ENCODE peak calls at places on chromosomes 4 and X, in seven cellular contexts. One of them, this sample, is unnamed.

GRCh38 chrX:150934453-150934852 is 36.0 kb upstream of the CD99L2 start:
- DNase-seq in upper lobe of left lung: no peak
- DNase-seq in uterus: peak; percentile 29
- DNase-seq in IMR-90: peak; percentile 66
- DNase-seq in transverse colon: peak; percentile 16
- DNase-seq in ovary: no peak
- DNase-seq in tibial nerve: no peak
- DNase-seq in this sample: no peak

GRCh38 chr4:182289809-182290208 is 46.6 kb downstream of the TENM3 start:
- DNase-seq in uterus: no peak
- DNase-seq in transverse colon: no peak
- DNase-seq in ovary: no peak
- DNase-seq in upper lobe of left lung: no peak
- DNase-seq in tibial nerve: no peak
- DNase-seq in IMR-90: no peak
- DNase-seq in this sample: no peak

GRCh38 chr4:27149541-27150212 is 289.0 kb downstream of the STIM2 start:
- DNase-seq in transverse colon: no peak
- DNase-seq in tibial nerve: no peak
- DNase-seq in upper lobe of left lung: no peak
- DNase-seq in ovary: no peak
- DNase-seq in IMR-90: peak; percentile 37
- DNase-seq in uterus: no peak
- DNase-seq in this sample: no peak

GRCh38 chrX:118675966-118676349 is 51.4 kb upstream of the IL13RA1 start:
- DNase-seq in IMR-90: no peak
- DNase-seq in transverse colon: no peak
- DNase-seq in tibial nerve: no peak
- DNase-seq in ovary: no peak
- DNase-seq in uterus: no peak
- DNase-seq in upper lobe of left lung: no peak
- DNase-seq in this sample: no peak

GRCh38 chr4:54784188-54784671 is 126.5 kb downstream of the KIT start:
- DNase-seq in uterus: peak; percentile 87
- DNase-seq in ovary: peak; percentile 82
- DNase-seq in IMR-90: peak; percentile 91
- DNase-seq in transverse colon: peak; percentile 70
- DNase-seq in upper lobe of left lung: peak; percentile 60
- DNase-seq in tibial nerve: peak; percentile 74
- DNase-seq in this sample: peak; percentile 89

GRCh38 chr4:6473264-6474052 is 1.0 kb upstream of the PPP2R2C start:
- DNase-seq in ovary: no peak
- DNase-seq in tibial nerve: no peak
- DNase-seq in IMR-90: no peak
- DNase-seq in transverse colon: no peak
- DNase-seq in uterus: no peak
- DNase-seq in upper lobe of left lung: no peak
- DNase-seq in this sample: peak; percentile 8

GRCh38 chr4:8050555-8051206 is 107.9 kb downstream of the ABLIM2 start:
- DNase-seq in uterus: peak; percentile 73
- DNase-seq in transverse colon: peak; percentile 58
- DNase-seq in tibial nerve: peak; percentile 59
- DNase-seq in IMR-90: peak; percentile 11
- DNase-seq in upper lobe of left lung: peak; percentile 69
- DNase-seq in ovary: peak; percentile 88
- DNase-seq in this sample: no peak

GRCh38 chrX:24925430-24925829 is 90.3 kb downstream of the ARX start:
- DNase-seq in ovary: no peak
- DNase-seq in uterus: no peak
- DNase-seq in transverse colon: no peak
- DNase-seq in tibial nerve: no peak
- DNase-seq in upper lobe of left lung: no peak
- DNase-seq in IMR-90: peak; percentile 34
- DNase-seq in this sample: no peak

GRCh38 chr4:85823295-85823694 is 348.3 kb downstream of the ARHGAP24 start:
- DNase-seq in upper lobe of left lung: no peak
- DNase-seq in ovary: no peak
- DNase-seq in transverse colon: no peak
- DNase-seq in IMR-90: peak; percentile 62
- DNase-seq in tibial nerve: no peak
- DNase-seq in uterus: no peak
- DNase-seq in this sample: no peak

GRCh38 chr4:152778656-152779512 is 646 bp downstream of the TIGD4 start:
- DNase-seq in uterus: no peak
- DNase-seq in IMR-90: peak; percentile 3
- DNase-seq in transverse colon: peak; percentile 32
- DNase-seq in ovary: peak; percentile 24
- DNase-seq in tibial nerve: no peak
- DNase-seq in upper lobe of left lung: peak; percentile 25
- DNase-seq in this sample: no peak

GRCh38 chrX:153590961-153591956 is 7.7 kb downstream of the CCNQ start:
- DNase-seq in upper lobe of left lung: no peak
- DNase-seq in IMR-90: no peak
- DNase-seq in tibial nerve: no peak
- DNase-seq in uterus: no peak
- DNase-seq in ovary: no peak
- DNase-seq in transverse colon: peak; percentile 35
- DNase-seq in this sample: no peak

DNA sequence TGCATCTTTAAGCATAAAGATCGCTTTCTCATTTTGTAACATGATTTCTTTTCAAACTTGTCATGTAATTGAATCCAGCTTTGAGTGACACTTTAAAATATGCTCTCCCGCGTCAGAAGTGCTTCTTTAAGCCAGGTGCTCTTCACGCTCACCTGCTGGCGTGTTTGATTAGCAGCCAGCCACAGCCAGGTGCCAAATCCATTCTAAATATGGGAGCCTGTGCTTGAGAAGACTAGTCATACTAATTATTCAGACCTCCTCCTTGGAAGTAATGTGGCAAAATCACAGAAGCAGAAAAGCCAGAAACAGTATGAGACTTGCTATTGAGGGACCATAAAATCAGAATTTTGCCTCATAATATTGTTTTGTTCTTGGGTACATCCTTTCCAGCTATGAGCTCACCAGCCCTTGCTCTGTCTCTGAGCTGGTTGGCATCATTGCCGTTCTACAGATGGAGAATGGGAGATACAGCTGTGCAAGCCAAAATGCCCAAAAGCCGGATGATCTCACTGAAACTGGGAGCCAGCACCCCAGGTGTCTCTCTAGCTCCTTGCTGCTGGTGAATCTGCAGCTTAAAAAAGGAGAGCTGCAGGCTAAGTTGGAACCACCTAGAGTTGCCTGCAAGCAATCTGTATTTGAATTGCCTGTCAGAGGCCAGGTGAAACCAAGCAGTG is 205.4 kb downstream of the SHROOM3 start:
- DNase-seq in upper lobe of left lung: peak; percentile 84
- DNase-seq in tibial nerve: no peak
- DNase-seq in IMR-90: no peak
- DNase-seq in ovary: no peak
- DNase-seq in uterus: no peak
- DNase-seq in transverse colon: no peak
- DNase-seq in this sample: peak; percentile 18
- H3K4me3 ChIP-seq in upper lobe of left lung: no peak overlapping the region
- H3K4me3 ChIP-seq in tibial nerve: no peak overlapping the region
- H3K4me3 ChIP-seq in IMR-90: no peak overlapping the region
- H3K4me3 ChIP-seq in ovary: no peak overlapping the region
- H3K4me3 ChIP-seq in uterus: no peak overlapping the region
- H3K4me3 ChIP-seq in transverse colon: no peak overlapping the region
- H3K4me3 ChIP-seq in this sample: no peak overlapping the region

DNA sequence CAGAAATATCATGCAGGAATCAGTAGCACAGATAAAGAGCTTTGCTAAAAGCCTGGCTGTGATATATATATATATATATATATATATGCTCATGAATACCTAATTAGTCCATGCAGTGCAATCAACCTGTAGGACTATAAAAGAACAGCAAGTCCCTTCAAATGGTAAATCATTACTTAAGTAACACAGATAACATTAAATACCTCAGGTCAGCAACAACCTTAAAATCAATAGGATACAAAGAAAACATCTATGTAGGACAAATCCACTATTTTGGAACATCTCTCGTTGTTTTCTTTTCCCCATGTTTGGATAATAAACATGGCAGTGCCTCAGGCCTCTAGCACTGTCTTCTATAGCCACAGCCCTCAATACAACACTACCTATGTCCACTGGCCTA is 106.6 kb downstream of the FNIP2 start:
- DNase-seq in uterus: no peak
- DNase-seq in transverse colon: no peak
- DNase-seq in ovary: no peak
- DNase-seq in tibial nerve: no peak
- DNase-seq in IMR-90: no peak
- DNase-seq in upper lobe of left lung: no peak
- DNase-seq in this sample: no peak
- TF ChIP-seq POLR2A in uterus: no peak
- TF ChIP-seq POLR2A in transverse colon: no peak
- TF ChIP-seq POLR2A in ovary: no peak
- TF ChIP-seq POLR2A in tibial nerve: no peak
- TF ChIP-seq POLR2A in IMR-90: no peak
- TF ChIP-seq POLR2A in upper lobe of left lung: no peak
- TF ChIP-seq POLR2A in this sample: no peak

GRCh38 chr4:41359069-41359769 is 102.5 kb downstream of the UCHL1 start:
- DNase-seq in transverse colon: no peak
- DNase-seq in IMR-90: no peak
- DNase-seq in upper lobe of left lung: peak; percentile 59
- DNase-seq in tibial nerve: no peak
- DNase-seq in uterus: no peak
- DNase-seq in ovary: peak; percentile 17
- DNase-seq in this sample: no peak

GRCh38 chr4:41359836-41360213 is 103.1 kb downstream of the UCHL1 start:
- DNase-seq in transverse colon: no peak
- DNase-seq in uterus: no peak
- DNase-seq in upper lobe of left lung: no peak
- DNase-seq in IMR-90: no peak
- DNase-seq in tibial nerve: no peak
- DNase-seq in ovary: no peak
- DNase-seq in this sample: no peak

GRCh38 chr4:41361831-41362646 is 105.3 kb downstream of the UCHL1 start:
- DNase-seq in ovary: no peak
- DNase-seq in transverse colon: no peak
- DNase-seq in IMR-90: no peak
- DNase-seq in tibial nerve: no peak
- DNase-seq in upper lobe of left lung: no peak
- DNase-seq in uterus: no peak
- DNase-seq in this sample: no peak

GRCh38 chr4:41360911-41361830 is 104.4 kb downstream of the UCHL1 start:
- DNase-seq in uterus: no peak
- DNase-seq in tibial nerve: no peak
- DNase-seq in transverse colon: peak; percentile 43
- DNase-seq in IMR-90: no peak
- DNase-seq in ovary: peak; percentile 55
- DNase-seq in upper lobe of left lung: peak; percentile 50
- DNase-seq in this sample: peak; percentile 88

DNA sequence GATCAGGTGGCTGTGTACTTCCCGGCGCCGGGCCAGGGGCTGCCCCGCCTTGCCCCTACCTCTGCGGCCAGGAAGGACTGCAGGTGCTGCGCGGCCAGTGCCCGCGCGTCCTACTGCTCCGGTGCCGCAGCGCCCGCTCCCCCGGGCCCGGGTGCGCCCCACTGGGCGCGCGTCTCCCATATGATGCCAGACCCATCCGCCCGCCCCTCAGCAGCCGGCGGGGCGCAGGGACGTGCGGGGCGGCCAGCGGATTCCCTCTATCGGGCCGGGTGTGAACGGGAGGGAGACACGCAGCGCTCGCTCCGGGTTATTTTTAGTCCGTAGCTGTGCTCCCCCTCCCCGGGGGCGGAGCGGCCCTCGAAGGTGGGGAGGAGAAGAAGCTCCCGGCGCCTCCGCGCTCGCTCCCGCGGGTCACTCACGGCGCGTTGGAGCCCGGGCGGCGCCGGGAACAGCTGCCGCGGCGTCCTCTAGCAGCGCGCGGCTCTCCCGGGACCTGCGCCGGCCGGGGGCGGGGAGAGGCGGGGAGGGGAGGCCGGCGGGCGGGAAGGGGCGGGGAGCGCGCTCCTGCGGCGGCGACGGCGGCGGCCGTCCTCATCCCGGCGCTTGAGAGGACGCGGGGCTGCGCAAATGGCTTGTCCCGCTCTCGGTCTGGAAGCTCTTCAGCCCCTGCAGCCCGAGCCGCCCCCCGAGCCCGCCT is 103.6 kb downstream of the UCHL1 start:
- DNase-seq in transverse colon: peak; percentile 64
- DNase-seq in uterus: no peak
- DNase-seq in tibial nerve: peak; percentile 29
- DNase-seq in ovary: peak; percentile 68
- DNase-seq in IMR-90: peak; percentile 20
- DNase-seq in upper lobe of left lung: peak; percentile 70
- DNase-seq in this sample: no peak
- H3K4me3 ChIP-seq in transverse colon: peak overlapping the region; percentile 78
- H3K4me3 ChIP-seq in uterus: peak overlapping the region; percentile 54
- H3K4me3 ChIP-seq in tibial nerve: peak overlapping the region; percentile 63
- H3K4me3 ChIP-seq in ovary: peak overlapping the region; percentile 61
- H3K4me3 ChIP-seq in IMR-90: peak overlapping the region; percentile 63
- H3K4me3 ChIP-seq in upper lobe of left lung: peak overlapping the region; percentile 66
- H3K4me3 ChIP-seq in this sample: peak overlapping the region; percentile 81

GRCh38 chr4:52157641-52158316 is 106.7 kb downstream of the SPATA18 start:
- DNase-seq in uterus: no peak
- DNase-seq in tibial nerve: peak; percentile 15
- DNase-seq in upper lobe of left lung: no peak
- DNase-seq in IMR-90: no peak
- DNase-seq in ovary: no peak
- DNase-seq in transverse colon: no peak
- DNase-seq in this sample: no peak
- TF ChIP-seq POLR2A in uterus: no peak
- TF ChIP-seq POLR2A in tibial nerve: no peak
- TF ChIP-seq POLR2A in upper lobe of left lung: no peak
- TF ChIP-seq POLR2A in IMR-90: no peak
- TF ChIP-seq POLR2A in ovary: no peak
- TF ChIP-seq POLR2A in transverse colon: no peak
- TF ChIP-seq POLR2A in this sample: no peak

DNA sequence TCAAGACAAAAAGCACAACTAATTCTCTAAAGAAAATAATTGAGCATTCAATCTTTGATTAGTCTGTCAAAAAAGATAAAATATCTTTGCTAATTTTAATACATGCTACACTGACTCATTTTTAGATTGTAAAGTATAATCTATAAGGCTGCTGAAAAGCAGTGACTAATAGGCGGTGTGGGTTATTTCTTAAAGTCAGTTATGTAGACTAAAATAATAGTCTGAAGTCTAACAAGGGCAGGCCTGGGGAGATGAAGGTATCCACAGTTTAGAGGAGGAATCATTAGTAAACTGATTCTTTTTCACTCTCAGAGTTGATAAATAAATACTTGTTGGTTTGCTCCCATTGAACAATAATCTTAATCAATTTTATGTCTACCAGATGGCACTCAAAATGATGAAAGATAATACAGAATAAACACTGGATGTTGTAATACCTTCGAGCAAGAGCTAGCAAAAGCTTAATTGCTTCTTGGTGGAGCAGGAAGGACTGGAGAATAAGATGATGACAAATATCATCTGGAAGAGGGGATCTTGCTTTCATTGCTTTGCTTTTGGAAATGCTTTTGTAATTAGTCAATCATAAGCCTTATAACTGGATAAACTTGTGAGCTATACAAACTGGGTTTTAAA is 61.6 kb downstream of the TMEM150C start:
- DNase-seq in tibial nerve: no peak
- DNase-seq in upper lobe of left lung: no peak
- DNase-seq in ovary: no peak
- DNase-seq in IMR-90: peak; percentile 30
- DNase-seq in uterus: no peak
- DNase-seq in transverse colon: no peak
- DNase-seq in this sample: no peak
- H3K4me3 ChIP-seq in tibial nerve: no peak overlapping the region
- H3K4me3 ChIP-seq in upper lobe of left lung: no peak overlapping the region
- H3K4me3 ChIP-seq in ovary: no peak overlapping the region
- H3K4me3 ChIP-seq in IMR-90: no peak overlapping the region
- H3K4me3 ChIP-seq in uterus: no peak overlapping the region
- H3K4me3 ChIP-seq in transverse colon: no peak overlapping the region
- H3K4me3 ChIP-seq in this sample: no peak overlapping the region

This sample was measured in lower leg skin.